ENCODE peak calls at places on chromosomes 5 and 9, in ten cellular contexts. J, H, Y, B, D, P, W, V, M and X are unnamed samples.

GRCh38 chr5:21121213-21121612 is 1133.2 kb upstream of the CDH18 start:
- DNase-seq in J (no peak), H (no peak), Y (no peak), B (no peak), D (no peak), P (no peak), W (peak; percentile 9), V (no peak), M (no peak), X (no peak)

GRCh38 chr9:97985058-97985861 is 2.1 kb downstream of the ANP32B start:
- DNase-seq in J (no peak), H (peak; percentile 31), Y (no peak), B (no peak), D (peak; percentile 23), P (no peak), W (peak; percentile 27), V (peak; percentile 47), M (peak; percentile 37), X (peak; percentile 11)

GRCh38 chr9:35606138-35606504 is 1.1 kb downstream of the TESK1 start:
- DNase-seq in J (no peak), H (peak; percentile 3), Y (no peak), B (no peak), D (no peak), P (no peak), W (no peak), V (no peak), M (no peak), X (no peak)

GRCh38 chr9:26755476-26755875 is 137.1 kb downstream of the CAAP1 start:
- DNase-seq in J (no peak), H (no peak), Y (no peak), B (no peak), D (no peak), P (no peak), W (no peak), V (no peak), M (no peak), X (no peak)

GRCh38 chr9:2066312-2067273 is 51.4 kb downstream of the SMARCA2 start:
- DNase-seq in J (no peak), H (peak; percentile 17), Y (no peak), B (no peak), D (peak; percentile 25), P (no peak), W (peak; percentile 79), V (peak; percentile 85), M (no peak), X (no peak)

GRCh38 chr9:110008663-110009062 is 199.3 kb downstream of the C9orf152 start:
- DNase-seq in J (no peak), H (no peak), Y (no peak), B (no peak), D (no peak), P (no peak), W (no peak), V (no peak), M (no peak), X (no peak)

GRCh38 chr9:69985971-69986370 is 57.7 kb upstream of the MAMDC2 start:
- DNase-seq in J (no peak), H (no peak), Y (no peak), B (no peak), D (no peak), P (no peak), W (peak; percentile 30), V (no peak), M (no peak), X (no peak)

GRCh38 chr9:16825971-16826370 is 44.5 kb downstream of the BNC2 start:
- DNase-seq in J (no peak), H (peak; percentile 54), Y (no peak), B (no peak), D (peak; percentile 51), P (no peak), W (peak; percentile 52), V (no peak), M (no peak), X (no peak)

GRCh38 chr5:115151208-115151805 is 18.4 kb downstream of the TRIM36 start:
- DNase-seq in J (no peak), H (no peak), Y (no peak), B (no peak), D (no peak), P (no peak), W (no peak), V (peak; percentile 18), M (no peak), X (no peak)

GRCh38 chr5:9192286-9192685 is 353.6 kb downstream of the SEMA5A start:
- DNase-seq in J (no peak), H (no peak), Y (no peak), B (no peak), D (no peak), P (no peak), W (no peak), V (no peak), M (no peak), X (no peak)

GRCh38 chr9:5500441-5501235 is 9.7 kb upstream of the PDCD1LG2 start:
- DNase-seq in J (no peak), H (peak; percentile 96), Y (no peak), B (no peak), D (peak; percentile 94), P (no peak), W (peak; percentile 75), V (no peak), M (no peak), X (no peak)

GRCh38 chr9:93451762-93452709 is 551 bp downstream of the FAM120A start:
- DNase-seq in J (no peak), H (no peak), Y (peak; percentile 58), B (peak; percentile 66), D (peak; percentile 34), P (peak; percentile 43), W (peak; percentile 48), V (peak; percentile 51), M (no peak), X (peak; percentile 20)

GRCh38 chr9:132474253-132474652 is 64.2 kb downstream of the CFAP77 start:
- DNase-seq in J (no peak), H (no peak), Y (no peak), B (no peak), D (no peak), P (no peak), W (peak; percentile 39), V (peak; percentile 36), M (no peak), X (no peak)

GRCh38 chr9:86868611-86869010 is 78.7 kb downstream of the GAS1 start:
- DNase-seq in J (no peak), H (peak; percentile 18), Y (no peak), B (no peak), D (no peak), P (no peak), W (no peak), V (no peak), M (no peak), X (no peak)

GRCh38 chr9:72588336-72588735 is 66.9 kb downstream of the TMC1 start:
- DNase-seq in J (no peak), H (peak; percentile 87), Y (no peak), B (no peak), D (peak; percentile 64), P (no peak), W (no peak), V (no peak), M (no peak), X (no peak)

GRCh38 chr5:160009591-160009989 is 651 bp downstream of the TTC1 start:
- DNase-seq in J (no peak), H (no peak), Y (no peak), B (peak; percentile 6), D (no peak), P (no peak), W (peak; percentile 9), V (peak; percentile 7), M (no peak), X (no peak)

GRCh38 chr5:172350212-172351181 is 66.9 kb upstream of the UBTD2 start:
- DNase-seq in J (no peak), H (no peak), Y (no peak), B (no peak), D (no peak), P (no peak), W (no peak), V (no peak), M (no peak), X (no peak)

GRCh38 chr5:161098516-161098915 is 246.5 kb upstream of the ATP10B start:
- DNase-seq in J (no peak), H (no peak), Y (no peak), B (no peak), D (no peak), P (no peak), W (no peak), V (no peak), M (no peak), X (no peak)

GRCh38 chr9:95505676-95506437 is 10.9 kb downstream of the PTCH1 start:
- DNase-seq in J (no peak), H (peak; percentile 83), Y (peak; percentile 72), B (peak; percentile 33), D (peak; percentile 68), P (peak; percentile 32), W (peak; percentile 67), V (peak; percentile 77), M (peak; percentile 82), X (peak; percentile 43)

GRCh38 chr9:120440791-120441190 is 139.2 kb downstream of the CDK5RAP2 start:
- DNase-seq in J (no peak), H (no peak), Y (no peak), B (no peak), D (no peak), P (no peak), W (no peak), V (no peak), M (no peak), X (no peak)
- TF ChIP-seq CTCF in J (no peak), H (no peak), Y (no peak), B (no peak), D (no peak), P (no peak), W (no peak), V (no peak), M (no peak), X (no peak)

DNA sequence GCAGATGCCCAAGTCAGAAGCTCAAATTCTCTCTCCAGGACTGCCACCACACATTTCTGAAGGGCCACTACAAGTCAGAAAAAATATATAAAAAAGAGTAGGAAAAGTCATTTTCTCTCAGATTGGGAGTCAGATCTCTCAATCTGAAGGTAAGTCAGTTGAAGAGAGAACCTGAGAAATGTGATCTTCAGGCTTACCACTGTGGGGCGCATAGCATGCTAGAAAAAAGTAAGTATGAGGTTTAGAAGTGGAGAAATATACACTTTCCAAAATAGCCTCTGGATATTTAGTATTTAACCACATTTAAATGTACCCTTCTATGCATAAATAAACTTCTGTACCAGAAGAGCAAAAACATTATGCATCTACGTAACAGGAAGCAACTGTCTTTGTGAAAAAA is 800.7 kb upstream of the CTNND2 start:
- DNase-seq in J (no peak), H (no peak), Y (no peak), B (no peak), D (no peak), P (no peak), W (no peak), V (peak; percentile 30), M (no peak), X (no peak)
- TF ChIP-seq CTCF in J (no peak), H (no peak), Y (no peak), B (no peak), D (no peak), P (no peak), W (no peak), V (peak; percentile 55), M (no peak), X (no peak)

GRCh38 chr9:15469406-15469805 is 41.4 kb downstream of the PSIP1 start:
- DNase-seq in J (no peak), H (peak; percentile 5), Y (no peak), B (no peak), D (peak; percentile 6), P (no peak), W (peak; percentile 25), V (no peak), M (no peak), X (no peak)
- TF ChIP-seq CTCF in J (no peak), H (no peak), Y (no peak), B (no peak), D (no peak), P (no peak), W (no peak), V (no peak), M (no peak), X (no peak)

GRCh38 chr5:38755171-38755570 is 90.6 kb upstream of the OSMR start:
- DNase-seq in J (no peak), H (peak; percentile 39), Y (no peak), B (no peak), D (peak; percentile 23), P (no peak), W (peak; percentile 62), V (no peak), M (no peak), X (no peak)
- TF ChIP-seq CTCF in J (no peak), H (no peak), Y (no peak), B (no peak), D (no peak), P (no peak), W (peak; percentile 19), V (no peak), M (no peak), X (no peak)